ENCODE peak calls at places on chromosome 11, in four cellular contexts. One of them, this sample, is unnamed.

GRCh38 chr11:91257593-91258170 is 966.9 kb upstream of the FAT3 start:
- DNase-seq in ACHN: no peak
- DNase-seq in heart left ventricle: no peak
- DNase-seq in AML-193: no peak
- DNase-seq in this sample: no peak

GRCh38 chr11:74871037-74871436 is 77.9 kb downstream of the XRRA1 start:
- DNase-seq in ACHN: no peak
- DNase-seq in heart left ventricle: no peak
- DNase-seq in AML-193: no peak
- DNase-seq in this sample: no peak

GRCh38 chr11:121464352-121464946 is 11.7 kb upstream of the SORL1-AS1 start:
- DNase-seq in ACHN: peak
- DNase-seq in heart left ventricle: peak
- DNase-seq in AML-193: peak
- DNase-seq in this sample: no peak

GRCh38 chr11:83087035-83087434 is 15.3 kb upstream of the RAB30 start:
- DNase-seq in ACHN: peak
- DNase-seq in heart left ventricle: no peak
- DNase-seq in AML-193: peak
- DNase-seq in this sample: peak

GRCh38 chr11:2884424-2884815 is 1.2 kb downstream of the CDKN1C start:
- DNase-seq in ACHN: peak
- DNase-seq in heart left ventricle: peak
- DNase-seq in AML-193: no peak
- DNase-seq in this sample: peak

GRCh38 chr11:75891947-75892739 is 77.1 kb downstream of the UVRAG start:
- DNase-seq in ACHN: no peak
- DNase-seq in heart left ventricle: no peak
- DNase-seq in AML-193: peak
- DNase-seq in this sample: no peak

GRCh38 chr11:44047931-44048431 is at the start of gene ACCSL:
- DNase-seq in ACHN: no peak
- DNase-seq in heart left ventricle: no peak
- DNase-seq in AML-193: no peak
- DNase-seq in this sample: no peak

GRCh38 chr11:128215238-128215882 is 372.0 kb downstream of the ETS1 start:
- DNase-seq in ACHN: no peak
- DNase-seq in heart left ventricle: no peak
- DNase-seq in AML-193: no peak
- DNase-seq in this sample: no peak

GRCh38 chr11:14107071-14107470 is 144.5 kb downstream of the SPON1 start:
- DNase-seq in ACHN: no peak
- DNase-seq in heart left ventricle: no peak
- DNase-seq in AML-193: no peak
- DNase-seq in this sample: no peak

GRCh38 chr11:60915250-60915914 is 1.4 kb downstream of the TMEM109 start:
- DNase-seq in ACHN: peak
- DNase-seq in heart left ventricle: no peak
- DNase-seq in AML-193: peak
- DNase-seq in this sample: no peak

GRCh38 chr11:108019870-108020540 is 11.3 kb downstream of the CUL5 start:
- DNase-seq in ACHN: no peak
- DNase-seq in heart left ventricle: no peak
- DNase-seq in AML-193: no peak
- DNase-seq in this sample: no peak

GRCh38 chr11:132234878-132235277 is 864.5 kb downstream of the NTM start:
- DNase-seq in ACHN: no peak
- DNase-seq in heart left ventricle: no peak
- DNase-seq in AML-193: no peak
- DNase-seq in this sample: no peak

GRCh38 chr11:116504541-116505149 is 268.1 kb downstream of the BUD13 start:
- DNase-seq in ACHN: no peak
- DNase-seq in heart left ventricle: no peak
- DNase-seq in AML-193: no peak
- DNase-seq in this sample: no peak

GRCh38 chr11:33829430-33830141 is 55.3 kb upstream of the FBXO3 start:
- DNase-seq in ACHN: peak
- DNase-seq in heart left ventricle: no peak
- DNase-seq in AML-193: peak
- DNase-seq in this sample: peak

GRCh38 chr11:68212421-68213134 is 518 bp downstream of the KMT5B start:
- DNase-seq in ACHN: peak
- DNase-seq in heart left ventricle: peak
- DNase-seq in AML-193: peak
- DNase-seq in this sample: peak

GRCh38 chr11:134030853-134031252 is 38.0 kb upstream of the JAM3 start:
- DNase-seq in ACHN: no peak
- DNase-seq in heart left ventricle: no peak
- DNase-seq in AML-193: no peak
- DNase-seq in this sample: peak

GRCh38 chr11:78072455-78072854 is 7.2 kb downstream of the NDUFC2 start:
- DNase-seq in ACHN: no peak
- DNase-seq in heart left ventricle: no peak
- DNase-seq in AML-193: no peak
- DNase-seq in this sample: no peak

GRCh38 chr11:78499971-78500370 is 74.7 kb downstream of the NARS2 start:
- DNase-seq in ACHN: no peak
- DNase-seq in heart left ventricle: no peak
- DNase-seq in AML-193: no peak
- DNase-seq in this sample: no peak

GRCh38 chr11:45803981-45804805 is 756 bp upstream of the SLC35C1 start:
- DNase-seq in ACHN: peak
- DNase-seq in heart left ventricle: peak
- DNase-seq in AML-193: peak
- DNase-seq in this sample: peak

GRCh38 chr11:45751430-45751829 is 53.5 kb upstream of the SLC35C1 start:
- DNase-seq in ACHN: no peak
- DNase-seq in heart left ventricle: no peak
- DNase-seq in AML-193: no peak
- DNase-seq in this sample: no peak

GRCh38 chr11:46348566-46348981 is 1.3 kb downstream of the DGKZ start:
- DNase-seq in ACHN: no peak
- DNase-seq in heart left ventricle: no peak
- DNase-seq in AML-193: no peak
- DNase-seq in this sample: no peak

GRCh38 chr11:45374632-45375031 is 88.5 kb upstream of the SYT13 start:
- DNase-seq in ACHN: no peak
- DNase-seq in heart left ventricle: no peak
- DNase-seq in AML-193: no peak
- DNase-seq in this sample: no peak

GRCh38 chr11:115674176-115674575 is 170.0 kb upstream of the CADM1 start:
- DNase-seq in ACHN: no peak
- DNase-seq in heart left ventricle: no peak
- DNase-seq in AML-193: no peak
- DNase-seq in this sample: no peak

GRCh38 chr11:72422414-72422813 is 11.9 kb downstream of the CLPB start:
- DNase-seq in ACHN: no peak
- DNase-seq in heart left ventricle: no peak
- DNase-seq in AML-193: no peak
- DNase-seq in this sample: peak

GRCh38 chr11:16195659-16196058 is 160.7 kb downstream of the SOX6 start:
- DNase-seq in ACHN: no peak
- DNase-seq in heart left ventricle: no peak
- DNase-seq in AML-193: no peak
- DNase-seq in this sample: no peak

GRCh38 chr11:37786214-37786755 is 1188.2 kb upstream of the RAG2 start:
- DNase-seq in ACHN: no peak
- DNase-seq in heart left ventricle: no peak
- DNase-seq in AML-193: no peak
- DNase-seq in this sample: no peak

This sample was measured in NCI-H526.